ENCODE peak calls at places on chromosome 12, in six cellular contexts. L is CD8-positive, alpha-beta memory T cell; C is GM13976; S is AG04450; P is right atrium auricular region; R is AML-193. O is an unnamed sample.

GRCh38 chr12:95790025-95790911 is at the start of gene NTN4:
- DNase-seq in L (no peak), C (peak), S (no peak), P (no peak), R (no peak), O (no peak)

GRCh38 chr12:11853126-11853525 is 203.7 kb downstream of the ETV6 start:
- DNase-seq in L (no peak), C (no peak), S (no peak), P (no peak), R (no peak), O (no peak)

GRCh38 chr12:54596526-54596946 is 8.1 kb upstream of the PPP1R1A start:
- DNase-seq in L (peak), C (peak), S (peak), P (peak), R (peak), O (no peak)

GRCh38 chr12:21823581-21823980 is 49.1 kb upstream of the KCNJ8 start:
- DNase-seq in L (no peak), C (no peak), S (no peak), P (peak), R (no peak), O (no peak)

GRCh38 chr12:77833329-77833728 is 2.6 kb downstream of the NAV3 start:
- DNase-seq in L (no peak), C (no peak), S (no peak), P (no peak), R (no peak), O (no peak)

GRCh38 chr12:127108360-127109215 is 1158.4 kb upstream of the TMEM132C start:
- DNase-seq in L (no peak), C (peak), S (no peak), P (no peak), R (peak), O (no peak)

GRCh38 chr12:18747960-18748359 is 10.0 kb downstream of the CAPZA3 start:
- DNase-seq in L (no peak), C (no peak), S (peak), P (no peak), R (no peak), O (no peak)

GRCh38 chr12:13343380-13343779 is 146.9 kb downstream of the EMP1 start:
- DNase-seq in L (no peak), C (no peak), S (no peak), P (no peak), R (no peak), O (no peak)

GRCh38 chr12:23611320-23611719 is 338.1 kb downstream of the SOX5 start:
- DNase-seq in L (no peak), C (no peak), S (peak), P (no peak), R (no peak), O (no peak)

GRCh38 chr12:63206494-63206893 is 55.5 kb upstream of the AVPR1A start:
- DNase-seq in L (no peak), C (no peak), S (no peak), P (no peak), R (no peak), O (no peak)

GRCh38 chr12:81440001-81440400 is 319.1 kb downstream of the PPFIA2 start:
- DNase-seq in L (no peak), C (no peak), S (no peak), P (no peak), R (no peak), O (no peak)

GRCh38 chr12:132724506-132725220 is 14.0 kb downstream of the PGAM5 start:
- DNase-seq in L (no peak), C (no peak), S (no peak), P (no peak), R (no peak), O (no peak)

GRCh38 chr12:131506426-131506825 is 204.5 kb upstream of the SFSWAP start:
- DNase-seq in L (no peak), C (no peak), S (no peak), P (no peak), R (no peak), O (no peak)

GRCh38 chr12:90621927-90622326 is 333.0 kb downstream of the CCER1 start:
- DNase-seq in L (no peak), C (no peak), S (peak), P (no peak), R (no peak), O (no peak)